ENCODE peak calls at places on chromosome 20, in seven cellular contexts. M is tibial artery; B is suprapubic skin; F is neural progenitor cell; L is GM23338; H is spleen; C is CD8-positive, alpha-beta memory T cell. K is an unnamed sample. For H3K27me3, the result is how much of the 10 kb centered on the place peaks cover.

GRCh38 chr20:8043687-8044278 is 24.2 kb upstream of the TMX4 start:
- DNase-seq in M (no peak), B (no peak), F (peak), L (peak), H (no peak), C (no peak), K (no peak)

GRCh38 chr20:58196402-58197184 is 31.9 kb downstream of the ANKRD60 start:
- DNase-seq in M (no peak), B (no peak), F (no peak), L (no peak), H (no peak), C (no peak), K (no peak)

GRCh38 chr20:49203746-49204145 is 15.5 kb upstream of the DDX27 start:
- DNase-seq in M (no peak), B (peak), F (no peak), L (no peak), H (peak), C (no peak), K (no peak)

GRCh38 chr20:49286689-49287551 is 9.1 kb upstream of the ZNFX1 start:
- DNase-seq in M (no peak), B (no peak), F (peak), L (peak), H (no peak), C (no peak), K (no peak)

GRCh38 chr20:54227241-54227640 is 19.4 kb downstream of the PFDN4 start:
- DNase-seq in M (no peak), B (no peak), F (no peak), L (no peak), H (no peak), C (no peak), K (no peak)

GRCh38 chr20:38178065-38178471 is 13.0 kb upstream of the TGM2 start:
- DNase-seq in M (peak), B (no peak), F (no peak), L (no peak), H (peak), C (no peak), K (no peak)

GRCh38 chr20:5675103-5676091 is 74.8 kb upstream of the SHLD1 start:
- DNase-seq in M (no peak), B (no peak), F (no peak), L (no peak), H (no peak), C (no peak), K (peak)

GRCh38 chr20:56345911-56346310 is 12.9 kb upstream of the FAM210B start:
- DNase-seq in M (no peak), B (no peak), F (no peak), L (no peak), H (no peak), C (no peak), K (no peak)

GRCh38 chr20:33437141-33437911 is 6.2 kb downstream of the SNTA1 start:
- DNase-seq in M (peak), B (no peak), F (no peak), L (no peak), H (no peak), C (no peak), K (no peak)

GRCh38 chr20:18138639-18139583 is 1.2 kb downstream of the KAT14 start:
- DNase-seq in M (no peak), B (no peak), F (no peak), L (no peak), H (no peak), C (no peak), K (no peak)

GRCh38 chr20:51426879-51427624 is 115.5 kb downstream of the NFATC2 start:
- DNase-seq in M (no peak), B (no peak), F (no peak), L (no peak), H (no peak), C (no peak), K (no peak)

GRCh38 chr20:5143856-5144255 is 17.0 kb downstream of the CDS2 start:
- DNase-seq in M (no peak), B (no peak), F (no peak), L (no peak), H (no peak), C (no peak), K (no peak)

GRCh38 chr20:17226410-17227198 is at the start of gene PCSK2:
- DNase-seq in M (no peak), B (no peak), F (peak), L (peak), H (peak), C (no peak), K (peak)

GRCh38 chr20:25053207-25054132 is 4.5 kb downstream of the ACSS1 start:
- DNase-seq in M (peak), B (peak), F (no peak), L (no peak), H (peak), C (no peak), K (no peak)
- H3K27me3 ChIP-seq in M (under half), B (under half), F (half or more), L (under half), H (under half), C (under half), K (under half)

DNA sequence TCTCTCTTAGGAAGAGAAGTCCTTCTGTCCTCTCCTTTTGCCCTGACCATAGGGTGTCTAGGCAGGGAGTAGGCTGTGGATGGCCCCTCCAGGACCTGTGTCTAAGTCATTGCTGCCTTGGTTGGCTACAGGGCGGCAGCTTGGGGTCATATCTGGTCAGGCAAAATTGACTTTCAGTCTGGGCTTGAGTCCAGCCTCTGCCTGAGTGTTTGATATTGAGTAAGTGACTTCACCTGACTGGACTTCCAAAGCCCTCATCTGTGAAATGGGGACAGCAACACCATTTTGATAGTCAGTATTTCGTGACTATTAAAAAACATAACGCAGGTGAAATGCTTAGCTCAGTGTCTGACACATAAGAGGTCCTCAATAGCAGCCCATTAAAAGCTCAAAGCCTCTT is 4.6 kb downstream of the TGM3 start:
- DNase-seq in M (no peak), B (no peak), F (no peak), L (no peak), H (no peak), C (no peak), K (no peak)
- H3K27me3 ChIP-seq in M (under half), B (under half), F (under half), L (under half), H (under half), C (under half), K (under half)

GRCh38 chr20:48164566-48165400 is 379.5 kb upstream of the SULF2 start:
- DNase-seq in M (no peak), B (no peak), F (no peak), L (no peak), H (no peak), C (no peak), K (no peak)
- H3K27me3 ChIP-seq in M (under half), B (under half), F (under half), L (under half), H (under half), C (under half), K (under half)

DNA sequence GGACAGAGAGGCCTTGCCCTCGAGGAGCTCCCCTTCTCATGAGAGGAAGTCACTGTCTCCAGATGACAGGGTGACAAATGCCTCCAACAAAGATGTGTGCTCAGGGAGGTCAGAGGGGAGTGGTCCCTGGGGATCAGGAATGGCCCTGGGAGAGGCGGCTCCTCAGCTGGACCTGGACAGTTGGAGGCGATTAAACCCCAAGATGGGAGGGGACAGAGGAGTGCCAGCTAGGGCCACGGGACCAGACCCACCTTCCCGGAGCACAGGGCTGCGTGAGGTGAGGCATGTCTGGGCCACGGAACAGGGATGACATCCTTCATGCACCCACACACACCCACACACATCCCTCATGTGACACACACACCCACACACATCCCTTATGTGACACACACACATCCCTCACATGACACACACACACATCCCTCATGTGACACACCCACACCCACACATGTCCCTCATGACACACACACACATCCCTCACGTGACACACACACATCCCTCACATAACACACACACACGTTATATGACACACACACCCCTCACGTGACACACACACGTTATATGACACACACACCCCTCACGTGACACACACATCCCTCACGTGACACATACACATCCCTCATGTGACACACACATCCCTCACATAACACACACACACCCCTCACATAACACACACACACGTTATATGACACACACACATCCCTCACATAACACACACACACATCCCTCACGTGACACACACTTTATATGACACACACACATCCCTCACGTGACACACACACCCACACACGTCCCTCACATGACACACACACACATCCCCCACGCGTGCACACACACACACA is 57.4 kb upstream of the SLCO4A1 start:
- DNase-seq in M (no peak), B (no peak), F (no peak), L (no peak), H (no peak), C (no peak), K (no peak)
- H3K27me3 ChIP-seq in M (under half), B (half or more), F (under half), L (under half), H (under half), C (under half), K (half or more)

GRCh38 chr20:20452254-20452676 is 84.4 kb downstream of the INSM1 start:
- DNase-seq in M (no peak), B (peak), F (peak), L (peak), H (peak), C (peak), K (peak)
- H3K27me3 ChIP-seq in M (under half), B (under half), F (under half), L (under half), H (under half), C (under half), K (under half)

DNA sequence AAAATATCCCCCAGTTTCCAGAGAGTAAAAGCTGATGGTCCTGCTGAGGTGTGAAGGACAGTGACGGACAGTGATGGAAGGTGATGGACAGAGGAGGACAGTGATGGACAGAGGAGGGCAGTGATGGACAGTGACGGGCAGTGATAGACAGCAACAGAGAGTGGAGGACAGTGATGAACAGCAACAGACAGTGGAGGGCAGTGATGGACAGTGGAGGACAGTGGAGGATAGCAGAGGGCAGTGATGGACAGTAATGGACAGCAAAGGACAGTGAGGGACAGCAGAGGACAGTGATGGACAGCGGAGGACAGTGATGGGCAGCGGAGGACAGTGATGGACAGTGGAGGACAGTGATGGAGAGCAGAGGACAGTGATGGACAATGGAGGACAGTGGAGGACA is 2.7 kb upstream of the NKAIN4 start:
- DNase-seq in M (no peak), B (no peak), F (no peak), L (no peak), H (no peak), C (no peak), K (no peak)
- H3K27me3 ChIP-seq in M (under half), B (half or more), F (under half), L (under half), H (under half), C (under half), K (half or more)